ENCODE peak calls at places on chromosome 13, in seven cellular contexts. One of them, this sample, is unnamed.

GRCh38 chr13:87129602-87130300 is 541.4 kb upstream of the SLITRK5 start:
- DNase-seq in cardiac fibroblast: peak
- DNase-seq in fibroblast of the conjunctiva: no peak
- DNase-seq in breast epithelium: no peak
- DNase-seq in epithelial cell of proximal tubule: peak
- DNase-seq in fibroblast of pulmonary artery: peak
- DNase-seq in NCI-H2081: no peak
- DNase-seq in this sample: no peak

GRCh38 chr13:59472134-59472533 is 691.6 kb downstream of the DIAPH3 start:
- DNase-seq in cardiac fibroblast: no peak
- DNase-seq in epithelial cell of proximal tubule: no peak
- DNase-seq in fibroblast of pulmonary artery: no peak
- DNase-seq in fibroblast of the conjunctiva: no peak
- DNase-seq in breast epithelium: no peak
- DNase-seq in NCI-H2081: no peak
- DNase-seq in this sample: no peak

GRCh38 chr13:111973186-111974064 is 93.5 kb upstream of the SOX1 start:
- DNase-seq in NCI-H2081: peak
- DNase-seq in fibroblast of the conjunctiva: no peak
- DNase-seq in breast epithelium: no peak
- DNase-seq in epithelial cell of proximal tubule: no peak
- DNase-seq in cardiac fibroblast: no peak
- DNase-seq in fibroblast of pulmonary artery: no peak
- DNase-seq in this sample: no peak

GRCh38 chr13:27921961-27922910 is 2.4 kb downstream of the PDX1 start:
- DNase-seq in breast epithelium: no peak
- DNase-seq in epithelial cell of proximal tubule: no peak
- DNase-seq in fibroblast of pulmonary artery: no peak
- DNase-seq in NCI-H2081: no peak
- DNase-seq in fibroblast of the conjunctiva: no peak
- DNase-seq in cardiac fibroblast: no peak
- DNase-seq in this sample: no peak

GRCh38 chr13:35927554-35927953 is 203.6 kb downstream of the DCLK1 start:
- DNase-seq in fibroblast of pulmonary artery: peak
- DNase-seq in NCI-H2081: no peak
- DNase-seq in cardiac fibroblast: peak
- DNase-seq in breast epithelium: no peak
- DNase-seq in epithelial cell of proximal tubule: peak
- DNase-seq in fibroblast of the conjunctiva: peak
- DNase-seq in this sample: no peak

GRCh38 chr13:36818483-36819063 is 449 bp upstream of the RFXAP start:
- DNase-seq in NCI-H2081: no peak
- DNase-seq in breast epithelium: no peak
- DNase-seq in fibroblast of the conjunctiva: no peak
- DNase-seq in fibroblast of pulmonary artery: no peak
- DNase-seq in epithelial cell of proximal tubule: no peak
- DNase-seq in cardiac fibroblast: peak
- DNase-seq in this sample: no peak

GRCh38 chr13:76884571-76885202 is 1.5 kb downstream of the KCTD12 start:
- DNase-seq in fibroblast of pulmonary artery: peak
- DNase-seq in breast epithelium: no peak
- DNase-seq in cardiac fibroblast: peak
- DNase-seq in fibroblast of the conjunctiva: peak
- DNase-seq in epithelial cell of proximal tubule: no peak
- DNase-seq in NCI-H2081: no peak
- DNase-seq in this sample: no peak

GRCh38 chr13:40440990-40441820 is 225.2 kb downstream of the FOXO1 start:
- DNase-seq in fibroblast of the conjunctiva: peak
- DNase-seq in breast epithelium: peak
- DNase-seq in cardiac fibroblast: peak
- DNase-seq in fibroblast of pulmonary artery: peak
- DNase-seq in NCI-H2081: no peak
- DNase-seq in epithelial cell of proximal tubule: peak
- DNase-seq in this sample: no peak

GRCh38 chr13:43023244-43023931 is at the start of gene DNAJC15:
- DNase-seq in fibroblast of the conjunctiva: peak
- DNase-seq in NCI-H2081: no peak
- DNase-seq in epithelial cell of proximal tubule: no peak
- DNase-seq in cardiac fibroblast: peak
- DNase-seq in breast epithelium: peak
- DNase-seq in fibroblast of pulmonary artery: peak
- DNase-seq in this sample: no peak

GRCh38 chr13:98853791-98854191 is 101.3 kb upstream of the SLC15A1 start:
- DNase-seq in epithelial cell of proximal tubule: no peak
- DNase-seq in NCI-H2081: no peak
- DNase-seq in cardiac fibroblast: peak
- DNase-seq in breast epithelium: no peak
- DNase-seq in fibroblast of pulmonary artery: peak
- DNase-seq in fibroblast of the conjunctiva: peak
- DNase-seq in this sample: no peak

GRCh38 chr13:33639158-33639557 is 178.8 kb upstream of the RFC3 start:
- DNase-seq in fibroblast of the conjunctiva: peak
- DNase-seq in NCI-H2081: no peak
- DNase-seq in cardiac fibroblast: peak
- DNase-seq in epithelial cell of proximal tubule: no peak
- DNase-seq in breast epithelium: no peak
- DNase-seq in fibroblast of pulmonary artery: peak
- DNase-seq in this sample: no peak

GRCh38 chr13:72062566-72062965 is 195.6 kb upstream of the DACH1 start:
- DNase-seq in epithelial cell of proximal tubule: no peak
- DNase-seq in cardiac fibroblast: no peak
- DNase-seq in fibroblast of pulmonary artery: peak
- DNase-seq in NCI-H2081: peak
- DNase-seq in breast epithelium: no peak
- DNase-seq in fibroblast of the conjunctiva: no peak
- DNase-seq in this sample: no peak

GRCh38 chr13:74258951-74259350 is 124.7 kb upstream of the KLF12 start:
- DNase-seq in NCI-H2081: no peak
- DNase-seq in cardiac fibroblast: no peak
- DNase-seq in epithelial cell of proximal tubule: no peak
- DNase-seq in breast epithelium: no peak
- DNase-seq in fibroblast of the conjunctiva: no peak
- DNase-seq in fibroblast of pulmonary artery: no peak
- DNase-seq in this sample: no peak

GRCh38 chr13:58476176-58476575 is 844.6 kb downstream of the PCDH17 start:
- DNase-seq in NCI-H2081: peak
- DNase-seq in breast epithelium: no peak
- DNase-seq in fibroblast of pulmonary artery: no peak
- DNase-seq in epithelial cell of proximal tubule: no peak
- DNase-seq in cardiac fibroblast: no peak
- DNase-seq in fibroblast of the conjunctiva: no peak
- DNase-seq in this sample: no peak

GRCh38 chr13:98435356-98435755 is 141.6 kb downstream of the STK24 start:
- DNase-seq in fibroblast of pulmonary artery: no peak
- DNase-seq in epithelial cell of proximal tubule: no peak
- DNase-seq in breast epithelium: no peak
- DNase-seq in NCI-H2081: no peak
- DNase-seq in fibroblast of the conjunctiva: no peak
- DNase-seq in cardiac fibroblast: no peak
- DNase-seq in this sample: peak

GRCh38 chr13:31946091-31946770 is 85.3 kb upstream of the FRY start:
- DNase-seq in fibroblast of pulmonary artery: peak
- DNase-seq in breast epithelium: no peak
- DNase-seq in fibroblast of the conjunctiva: no peak
- DNase-seq in NCI-H2081: no peak
- DNase-seq in cardiac fibroblast: peak
- DNase-seq in epithelial cell of proximal tubule: peak
- DNase-seq in this sample: no peak

GRCh38 chr13:48842316-48842715 is 133.4 kb upstream of the FNDC3A start:
- DNase-seq in epithelial cell of proximal tubule: no peak
- DNase-seq in fibroblast of the conjunctiva: no peak
- DNase-seq in breast epithelium: no peak
- DNase-seq in NCI-H2081: no peak
- DNase-seq in cardiac fibroblast: no peak
- DNase-seq in fibroblast of pulmonary artery: no peak
- DNase-seq in this sample: no peak

GRCh38 chr13:97225533-97225932 is 3.4 kb downstream of the MBNL2 start:
- DNase-seq in fibroblast of the conjunctiva: no peak
- DNase-seq in fibroblast of pulmonary artery: no peak
- DNase-seq in breast epithelium: no peak
- DNase-seq in cardiac fibroblast: no peak
- DNase-seq in NCI-H2081: peak
- DNase-seq in epithelial cell of proximal tubule: no peak
- DNase-seq in this sample: no peak

GRCh38 chr13:48571121-48571901 is 38.4 kb upstream of the RCBTB2 start:
- DNase-seq in NCI-H2081: no peak
- DNase-seq in fibroblast of pulmonary artery: peak
- DNase-seq in fibroblast of the conjunctiva: peak
- DNase-seq in cardiac fibroblast: peak
- DNase-seq in epithelial cell of proximal tubule: no peak
- DNase-seq in breast epithelium: no peak
- DNase-seq in this sample: no peak

GRCh38 chr13:112931028-112931934 is 37.7 kb upstream of the MCF2L start:
- DNase-seq in breast epithelium: peak
- DNase-seq in fibroblast of pulmonary artery: peak
- DNase-seq in fibroblast of the conjunctiva: peak
- DNase-seq in NCI-H2081: peak
- DNase-seq in epithelial cell of proximal tubule: peak
- DNase-seq in cardiac fibroblast: peak
- DNase-seq in this sample: no peak

GRCh38 chr13:77028202-77028601 is 1.2 kb upstream of the FBXL3 start:
- DNase-seq in NCI-H2081: no peak
- DNase-seq in epithelial cell of proximal tubule: no peak
- DNase-seq in cardiac fibroblast: peak
- DNase-seq in breast epithelium: no peak
- DNase-seq in fibroblast of the conjunctiva: no peak
- DNase-seq in fibroblast of pulmonary artery: peak
- DNase-seq in this sample: no peak